ENCODE peak calls at places on chromosomes 1 and 21, in five cellular contexts. C, I, U, N and T are unnamed samples.

GRCh38 chr1:235460768-235461167 is 43.5 kb downstream of the B3GALNT2 start:
- DNase-seq in N (no peak), I (no peak), C (no peak), U (no peak), T (no peak)

GRCh38 chr1:45340816-45341215 is 576 bp upstream of the MUTYH start:
- DNase-seq in I (no peak), N (peak; percentile 19), C (no peak), U (no peak), T (no peak)

GRCh38 chr1:205604059-205604458 is 27.8 kb downstream of the ELK4 start:
- DNase-seq in I (no peak), C (no peak), N (no peak), U (no peak), T (no peak)

GRCh38 chr1:184212649-184213314 is 161.3 kb downstream of the TSEN15 start:
- DNase-seq in C (no peak), N (peak; percentile 58), U (no peak), I (no peak), T (no peak)

GRCh38 chr21:26849428-26850115 is 4.4 kb upstream of the ADAMTS1 start:
- DNase-seq in I (no peak), C (no peak), N (peak; percentile 48), U (no peak), T (no peak)

GRCh38 chr1:244210884-244211558 is 159.9 kb downstream of the ZBTB18 start:
- DNase-seq in U (no peak), C (no peak), N (peak; percentile 43), I (no peak), T (peak; percentile 63)

GRCh38 chr1:12056331-12056841 is 6.7 kb upstream of the TNFRSF8 start:
- DNase-seq in N (no peak), U (no peak), C (no peak), I (no peak), T (no peak)

GRCh38 chr1:150272379-150272840 is at the start of gene C1orf54:
- DNase-seq in N (no peak), I (peak; percentile 66), C (no peak), U (peak; percentile 87), T (no peak)

GRCh38 chr1:206002833-206003532 is at the start of gene RAB7B:
- DNase-seq in N (no peak), I (peak; percentile 69), C (no peak), U (peak; percentile 85), T (no peak)

GRCh38 chr21:43827015-43827611 is 37.7 kb downstream of the RRP1 start:
- DNase-seq in C (no peak), I (peak; percentile 64), U (peak; percentile 60), N (peak; percentile 41), T (no peak)

GRCh38 chr1:212313616-212314015 is 28.4 kb downstream of the PPP2R5A start:
- DNase-seq in C (no peak), N (no peak), U (no peak), I (no peak), T (no peak)

GRCh38 chr1:196997428-196997827 is 20.1 kb downstream of the CFHR5 start:
- DNase-seq in I (no peak), C (no peak), U (no peak), N (no peak), T (no peak)

GRCh38 chr1:147545133-147545532 is 3.8 kb downstream of the BCL9 start:
- DNase-seq in I (peak; percentile 44), C (peak; percentile 79), U (no peak), N (no peak), T (no peak)

GRCh38 chr1:207085887-207086286 is 2.8 kb upstream of the C4BPB start:
- DNase-seq in C (no peak), N (no peak), I (no peak), U (no peak), T (no peak)

GRCh38 chr1:228213917-228214808 is 6.3 kb downstream of the OBSCN start:
- DNase-seq in U (no peak), C (no peak), N (no peak), I (no peak), T (no peak)

GRCh38 chr1:23177438-23178380 is 9.1 kb upstream of the LUZP1 start:
- DNase-seq in C (peak; percentile 17), U (peak; percentile 91), N (peak; percentile 43), I (peak; percentile 79), T (no peak)

GRCh38 chr1:39087109-39087834 is 61.1 kb downstream of the NDUFS5 start:
- DNase-seq in C (no peak), N (no peak), U (peak; percentile 81), I (peak; percentile 62), T (no peak)

GRCh38 chr1:98981917-98982513 is 22.6 kb downstream of the PLPPR5 start:
- DNase-seq in C (no peak), U (no peak), N (no peak), I (no peak), T (no peak)

GRCh38 chr1:167489581-167490340 is 28.6 kb downstream of the CD247 start:
- DNase-seq in C (no peak), N (no peak), U (no peak), I (no peak), T (no peak)

GRCh38 chr1:240312872-240313271 is 221.2 kb downstream of the FMN2 start:
- DNase-seq in U (no peak), N (peak; percentile 94), C (no peak), I (no peak), T (no peak)

GRCh38 chr1:8733463-8733862 is 84.0 kb downstream of the RERE start:
- DNase-seq in U (no peak), I (peak; percentile 27), C (no peak), N (no peak), T (no peak)

GRCh38 chr1:208098758-208099157 is 145.4 kb downstream of the PLXNA2 start:
- DNase-seq in U (no peak), N (no peak), I (no peak), C (no peak), T (no peak)

GRCh38 chr21:44878053-44878982 is 4.8 kb upstream of the PTTG1IP start:
- DNase-seq in U (no peak), N (peak; percentile 58), I (no peak), C (no peak), T (no peak)

GRCh38 chr21:23452384-23453083 is 2154.7 kb downstream of the MRPL39 start:
- DNase-seq in N (no peak), U (no peak), C (no peak), I (no peak), T (no peak)

GRCh38 chr1:181255270-181255929 is 166.9 kb downstream of the IER5 start:
- DNase-seq in I (no peak), N (peak; percentile 82), C (no peak), U (peak; percentile 65), T (no peak)

GRCh38 chr1:234484991-234485739 is 6.2 kb upstream of the TARBP1 start:
- DNase-seq in N (no peak), I (no peak), U (no peak), C (no peak), T (no peak)

GRCh38 chr1:110554871-110555801 is 36.2 kb upstream of the KCNA10 start:
- DNase-seq in C (peak; percentile 38), N (peak; percentile 7), U (no peak), I (peak; percentile 59), T (no peak)

GRCh38 chr1:59976194-59977074 is 49.9 kb upstream of the CYP2J2 start:
- DNase-seq in C (peak; percentile 21), U (peak; percentile 75), I (peak; percentile 54), N (peak; percentile 39), T (peak; percentile 45)

GRCh38 chr1:6858586-6858985 is 73.3 kb downstream of the CAMTA1 start:
- DNase-seq in N (no peak), I (no peak), U (no peak), C (no peak), T (no peak)

GRCh38 chr1:54188291-54188690 is 11.5 kb downstream of the CYB5RL start:
- DNase-seq in C (no peak), I (no peak), U (no peak), N (no peak), T (no peak)

GRCh38 chr21:33332143-33332542 is 7.4 kb downstream of the IFNAR1 start:
- DNase-seq in I (no peak), C (no peak), N (no peak), U (no peak), T (no peak)

GRCh38 chr1:119471566-119471965 is 35.4 kb upstream of the HSD3B1 start:
- DNase-seq in C (no peak), I (no peak), U (no peak), N (no peak), T (no peak)
- TF ChIP-seq CTCF in C (no peak), I (no peak), U (no peak), N (no peak), T (no peak)

GRCh38 chr1:161399257-161399998 is 31.8 kb upstream of the CFAP126 start:
- DNase-seq in I (peak; percentile 87), U (peak; percentile 95), N (peak; percentile 96), C (peak; percentile 89), T (peak; percentile 85)
- TF ChIP-seq CTCF in I (peak; percentile 49), U (peak; percentile 34), N (no peak), C (peak; percentile 79), T (peak; percentile 12)

GRCh38 chr1:218262259-218262658 is 22.8 kb upstream of the RRP15 start:
- DNase-seq in U (no peak), I (no peak), N (no peak), C (no peak), T (no peak)

GRCh38 chr1:218257371-218257770 is 27.7 kb upstream of the RRP15 start:
- DNase-seq in C (no peak), U (no peak), I (no peak), N (no peak), T (no peak)

GRCh38 chr1:218257971-218258370 is 27.1 kb upstream of the RRP15 start:
- DNase-seq in C (no peak), U (no peak), N (no peak), I (no peak), T (no peak)

GRCh38 chr1:218259339-218259738 is 25.8 kb upstream of the RRP15 start:
- DNase-seq in U (no peak), N (no peak), I (no peak), C (no peak), T (no peak)

DNA sequence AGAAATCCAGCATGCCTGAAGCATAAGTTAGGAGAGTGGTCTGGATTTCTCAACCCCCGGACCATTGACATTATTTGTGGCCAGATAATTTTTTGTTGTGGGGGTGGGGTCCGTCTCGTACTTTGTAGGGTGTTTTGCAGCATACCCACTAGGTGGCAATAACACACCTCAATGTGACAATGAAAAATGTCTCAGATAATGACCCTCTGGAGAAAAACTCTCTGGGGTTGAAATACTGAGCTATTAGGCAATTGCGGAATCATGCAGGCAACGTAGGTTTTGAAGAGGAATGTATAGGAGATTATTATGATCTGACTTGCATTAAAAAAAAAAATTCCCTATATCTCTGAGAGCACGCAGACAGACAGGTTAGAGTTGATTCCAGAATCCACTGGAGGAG is 25.3 kb upstream of the RRP15 start:
- DNase-seq in N (peak; percentile 44), U (no peak), I (no peak), C (no peak), T (no peak)
- TF ChIP-seq CTCF in N (peak; percentile 51), U (no peak), I (no peak), C (peak; percentile 26), T (peak; percentile 32)

DNA sequence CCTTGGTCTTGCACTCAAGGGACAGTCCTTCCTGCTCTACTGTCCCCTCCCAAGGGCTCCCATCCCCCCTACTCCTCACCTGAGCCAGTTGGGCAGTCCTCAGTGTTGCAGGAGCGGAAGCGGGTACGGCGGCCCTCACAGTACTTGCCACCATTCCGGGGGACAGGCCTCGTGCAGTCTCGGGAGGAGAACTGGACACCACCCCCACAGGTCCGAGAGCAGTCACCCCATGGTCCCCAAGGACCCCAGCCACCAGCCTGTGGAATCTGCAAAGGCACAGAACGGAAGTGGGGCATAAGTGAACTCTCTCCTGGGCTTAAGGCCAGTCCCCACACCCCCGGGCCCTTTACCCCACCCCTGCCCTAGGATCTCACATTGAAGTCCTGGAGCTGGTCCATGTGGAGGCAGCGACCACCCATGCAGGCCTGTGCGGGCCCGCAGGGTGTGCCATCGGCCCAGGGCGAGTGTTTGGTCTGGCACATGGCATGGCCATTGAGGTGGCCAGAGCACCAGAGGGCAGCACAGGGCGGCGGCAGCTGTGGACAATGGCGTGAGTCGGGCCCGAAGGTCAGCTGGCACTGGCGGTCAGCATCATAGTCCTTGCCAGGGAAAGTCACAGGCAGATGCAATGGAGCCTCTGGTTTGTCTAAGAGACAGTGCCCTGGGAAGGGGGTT is 5.2 kb downstream of the ADAMTS4 start:
- DNase-seq in C (no peak), N (no peak), U (no peak), I (peak; percentile 70), T (no peak)
- TF ChIP-seq CTCF in C (no peak), N (no peak), U (no peak), I (peak; percentile 27), T (no peak)